ENCODE peak calls at places on chromosomes 1 and 21, in five cellular contexts. F, V, M, T and E are unnamed samples.

GRCh38 chr1:24709748-24710416 is 35.4 kb upstream of the CLIC4 start:
- DNase-seq in F (no peak), V (no peak), M (no peak), T (no peak), E (no peak)

GRCh38 chr1:5509664-5510452 is 482.4 kb downstream of the NPHP4 start:
- DNase-seq in F (peak; percentile 9), V (peak; percentile 87), M (no peak), T (peak; percentile 90), E (peak; percentile 15)

GRCh38 chr21:28342229-28342810 is 650.4 kb downstream of the LTN1 start:
- DNase-seq in F (no peak), V (no peak), M (no peak), T (no peak), E (no peak)

GRCh38 chr21:44666401-44667320 is at the start of gene KRTAP12-2:
- DNase-seq in F (no peak), V (no peak), M (no peak), T (no peak), E (no peak)

GRCh38 chr1:77313491-77313890 is 31.7 kb downstream of the AK5 start:
- DNase-seq in F (peak; percentile 40), V (peak; percentile 28), M (no peak), T (peak; percentile 12), E (peak; percentile 15)

GRCh38 chr1:56094168-56094567 is 485.2 kb downstream of the PLPP3 start:
- DNase-seq in F (no peak), V (no peak), M (no peak), T (peak; percentile 65), E (no peak)

GRCh38 chr1:229950908-229951307 is 116.1 kb upstream of the GALNT2 start:
- DNase-seq in F (no peak), V (no peak), M (no peak), T (no peak), E (no peak)

GRCh38 chr1:14037101-14037807 is 337.3 kb downstream of the PRDM2 start:
- DNase-seq in F (no peak), V (no peak), M (no peak), T (no peak), E (no peak)

GRCh38 chr1:2015383-2015735 is 3.8 kb upstream of the GABRD start:
- DNase-seq in F (no peak), V (no peak), M (no peak), T (no peak), E (no peak)

GRCh38 chr1:83509229-83509870 is 489.6 kb downstream of the TTLL7 start:
- DNase-seq in F (no peak), V (no peak), M (no peak), T (no peak), E (no peak)

GRCh38 chr1:174743654-174744561 is 255.8 kb upstream of the CACYBP start:
- DNase-seq in F (peak; percentile 35), V (peak; percentile 32), M (no peak), T (peak; percentile 31), E (peak; percentile 63)

GRCh38 chr1:225691377-225691776 is 38.5 kb upstream of the ENAH start:
- DNase-seq in F (peak; percentile 77), V (no peak), M (no peak), T (no peak), E (peak; percentile 39)

GRCh38 chr1:70066711-70067110 is 138.7 kb downstream of the LRRC40 start:
- DNase-seq in F (no peak), V (no peak), M (no peak), T (no peak), E (no peak)

GRCh38 chr1:11841245-11842153 is 6.1 kb downstream of the NPPA start:
- DNase-seq in F (no peak), V (no peak), M (no peak), T (peak; percentile 56), E (peak; percentile 12)

GRCh38 chr1:100299521-100300222 is 33.7 kb downstream of the RTCA start:
- DNase-seq in F (no peak), V (no peak), M (no peak), T (no peak), E (no peak)

GRCh38 chr21:42513151-42513984 is at the start of gene SLC37A1:
- DNase-seq in F (no peak), V (peak; percentile 40), M (no peak), T (peak; percentile 75), E (no peak)

GRCh38 chr1:76285578-76286135 is 211.1 kb downstream of the ST6GALNAC3 start:
- DNase-seq in F (no peak), V (no peak), M (no peak), T (peak; percentile 51), E (no peak)

GRCh38 chr21:17270234-17270633 is 242.6 kb upstream of the CXADR start:
- DNase-seq in F (peak; percentile 34), V (peak; percentile 6), M (no peak), T (peak; percentile 48), E (peak; percentile 31)

GRCh38 chr1:207751790-207752455 is at the start of gene CD46:
- DNase-seq in F (peak; percentile 93), V (peak; percentile 96), M (peak; percentile 81), T (peak; percentile 93), E (peak; percentile 85)

GRCh38 chr21:16419188-16419874 is 689.5 kb downstream of the USP25 start:
- DNase-seq in F (peak; percentile 12), V (no peak), M (no peak), T (peak; percentile 59), E (peak; percentile 57)

GRCh38 chr1:24318988-24319863 is at the start of gene GRHL3:
- DNase-seq in F (no peak), V (no peak), M (no peak), T (no peak), E (no peak)

GRCh38 chr1:110200666-110201065 is 9.4 kb upstream of the KCNC4 start:
- DNase-seq in F (no peak), V (no peak), M (no peak), T (no peak), E (peak; percentile 47)

GRCh38 chr1:6779089-6779805 is 6.0 kb upstream of the CAMTA1 start:
- DNase-seq in F (no peak), V (no peak), M (no peak), T (no peak), E (no peak)

GRCh38 chr1:159067699-159068621 is 8.6 kb downstream of the AIM2 start:
- DNase-seq in F (no peak), V (no peak), M (peak; percentile 86), T (no peak), E (no peak)

GRCh38 chr1:53412285-53413174 is 46.7 kb upstream of the DMRTB1 start:
- DNase-seq in F (no peak), V (no peak), M (no peak), T (no peak), E (no peak)

GRCh38 chr1:113998361-113998760 is 19.1 kb downstream of the OLFML3 start:
- DNase-seq in F (no peak), V (no peak), M (no peak), T (peak; percentile 39), E (peak; percentile 15)

GRCh38 chr1:222616535-222616934 is 1.4 kb upstream of the MIA3 start:
- DNase-seq in F (peak; percentile 22), V (no peak), M (no peak), T (no peak), E (peak; percentile 91)

GRCh38 chr1:202852163-202852904 is 36.6 kb downstream of the RABIF start:
- DNase-seq in F (peak; percentile 39), V (peak; percentile 84), M (no peak), T (peak; percentile 67), E (peak; percentile 69)

GRCh38 chr1:224524679-224525078 is 90.1 kb upstream of the WDR26 start:
- DNase-seq in F (no peak), V (no peak), M (no peak), T (no peak), E (peak; percentile 78)

GRCh38 chr1:29754608-29755375 is 518.5 kb downstream of the PTPRU start:
- DNase-seq in F (no peak), V (no peak), M (no peak), T (no peak), E (no peak)

GRCh38 chr1:205658943-205659581 is 21.2 kb downstream of the SLC45A3 start:
- DNase-seq in F (peak; percentile 46), V (peak; percentile 92), M (no peak), T (peak; percentile 93), E (peak; percentile 53)

GRCh38 chr1:182740120-182740519 is 49.5 kb upstream of the NPL start:
- DNase-seq in F (no peak), V (no peak), M (no peak), T (no peak), E (no peak)

GRCh38 chr1:22350987-22351756 is 100.5 kb upstream of the ZBTB40 start:
- DNase-seq in F (no peak), V (no peak), M (no peak), T (no peak), E (no peak)
- TF ChIP-seq MXI1 in F (no peak), V (no peak), M (no peak), T (no peak), E (no peak)

GRCh38 chr1:228037401-228038386 is 30.9 kb downstream of the WNT3A start:
- DNase-seq in F (no peak), V (no peak), M (no peak), T (no peak), E (peak; percentile 19)
- TF ChIP-seq MXI1 in F (no peak), V (no peak), M (no peak), T (no peak), E (no peak)

DNA sequence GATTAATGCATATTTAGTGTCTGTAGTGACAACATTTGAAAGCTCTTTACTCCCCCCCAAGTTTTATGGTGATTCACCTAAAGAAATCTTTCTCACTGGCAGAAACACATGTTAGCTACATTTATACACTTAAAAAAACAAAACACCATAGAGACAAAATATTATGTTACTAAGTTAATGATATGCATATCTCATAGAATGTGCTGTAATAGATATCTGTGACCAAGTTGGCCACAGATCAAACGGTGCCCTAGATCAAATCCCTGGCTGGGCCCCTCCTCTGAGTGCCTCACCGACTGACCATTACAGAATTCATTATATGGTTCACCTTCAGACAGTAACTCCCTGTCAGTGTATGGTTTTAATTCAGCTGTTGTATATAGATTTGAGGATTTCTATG is 322.1 kb upstream of the LYPLAL1 start:
- DNase-seq in F (no peak), V (no peak), M (no peak), T (no peak), E (peak; percentile 72)
- TF ChIP-seq MXI1 in F (no peak), V (no peak), M (no peak), T (no peak), E (no peak)

DNA sequence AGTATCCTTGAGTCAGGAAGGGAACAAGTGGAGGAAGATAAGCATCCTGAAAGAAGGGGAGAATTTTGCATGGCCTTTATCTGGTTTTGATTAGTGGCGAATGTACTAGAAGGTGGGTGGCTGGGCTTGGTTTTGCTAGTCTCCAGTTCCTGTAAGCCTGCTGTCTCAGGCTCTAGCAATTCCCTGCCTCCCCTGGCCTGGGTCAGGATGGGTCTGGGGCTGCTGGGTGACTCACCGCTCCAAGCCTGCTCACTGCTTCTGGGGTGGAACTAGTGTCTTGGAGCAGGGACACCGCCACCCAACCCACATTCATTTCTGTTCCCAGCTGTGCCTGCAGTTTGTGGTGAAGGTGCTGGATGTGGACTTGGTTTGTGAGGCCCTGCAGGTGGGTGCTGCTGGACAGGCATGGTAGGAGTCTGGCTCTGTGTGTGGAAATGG is 3.4 kb downstream of the BTBD19 start:
- DNase-seq in F (no peak), V (peak; percentile 57), M (no peak), T (peak; percentile 47), E (peak; percentile 91)
- TF ChIP-seq MXI1 in F (no peak), V (no peak), M (no peak), T (no peak), E (no peak)

DNA sequence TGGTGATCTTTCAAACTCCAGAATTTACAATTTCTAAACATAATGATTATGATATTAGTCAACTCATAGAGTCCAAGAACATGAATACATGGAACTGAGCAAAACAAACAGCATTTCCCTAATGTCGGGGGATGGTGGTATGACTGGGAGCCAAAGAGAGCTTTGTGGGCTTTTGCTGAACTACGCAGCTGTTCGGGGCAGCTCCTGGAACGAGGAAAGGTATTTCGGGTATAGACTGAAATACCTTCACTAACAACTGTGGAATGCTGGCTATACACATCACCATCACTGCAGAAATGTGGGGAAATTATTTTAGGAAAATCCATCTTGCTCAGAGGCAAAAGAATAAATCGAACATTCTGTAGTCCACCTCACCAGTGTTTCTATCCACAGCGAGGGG is 30.2 kb upstream of the VPS26C start:
- DNase-seq in F (no peak), V (no peak), M (no peak), T (no peak), E (no peak)
- TF ChIP-seq MXI1 in F (no peak), V (no peak), M (no peak), T (no peak), E (no peak)